ENCODE peak calls at places on chromosomes 5 and 9, in four cellular contexts. G is GM23338, J is WTC11, M is PC-3. Z is an unnamed sample.

GRCh38 chr9:20349568-20349967 is 272.7 kb downstream of the MLLT3 start:
- DNase-seq in J (no peak), M (no peak), G (no peak), Z (no peak)

GRCh38 chr5:173204185-173204979 is 30.6 kb downstream of the NKX2-5 start:
- DNase-seq in G (peak; percentile 40), J (no peak), M (peak; percentile 63), Z (no peak)

GRCh38 chr5:91712718-91713117 is 329.6 kb upstream of the ARRDC3 start:
- DNase-seq in M (no peak), J (no peak), G (no peak), Z (no peak)

GRCh38 chr9:119284118-119284517 is 85.1 kb downstream of the BRINP1 start:
- DNase-seq in M (no peak), J (peak; percentile 38), G (peak; percentile 78), Z (no peak)

GRCh38 chr5:76269259-76269958 is 133.7 kb upstream of the IQGAP2 start:
- DNase-seq in M (no peak), G (no peak), J (no peak), Z (no peak)

GRCh38 chr9:17137576-17137975 is 2.7 kb downstream of the CNTLN start:
- DNase-seq in G (no peak), M (no peak), J (no peak), Z (no peak)

GRCh38 chr9:107218834-107219485 is 64.1 kb upstream of the RAD23B start:
- DNase-seq in J (no peak), M (no peak), G (no peak), Z (no peak)

GRCh38 chr5:126016256-126016655 is 407.0 kb upstream of the GRAMD2B start:
- DNase-seq in G (no peak), M (no peak), J (no peak), Z (no peak)

GRCh38 chr5:72452515-72453259 is 54.5 kb downstream of the ZNF366 start:
- DNase-seq in J (no peak), G (no peak), M (peak; percentile 77), Z (no peak)

GRCh38 chr5:156475831-156476551 is 149.0 kb downstream of the SGCD start:
- DNase-seq in G (peak; percentile 29), M (no peak), J (no peak), Z (no peak)

GRCh38 chr5:38789134-38789533 is 56.7 kb upstream of the OSMR start:
- DNase-seq in G (no peak), M (peak; percentile 96), J (no peak), Z (no peak)

GRCh38 chr5:1878050-1878849 is 4.5 kb downstream of the IRX4 start:
- DNase-seq in G (peak; percentile 65), J (peak; percentile 57), M (no peak), Z (no peak)

GRCh38 chr9:72533322-72533721 is 11.9 kb downstream of the TMC1 start:
- DNase-seq in J (no peak), M (peak; percentile 29), G (no peak), Z (no peak)

GRCh38 chr5:10999714-11000113 is 238.7 kb upstream of the DAP start:
- DNase-seq in J (no peak), G (no peak), M (no peak), Z (no peak)

GRCh38 chr5:78360674-78361225 is 333 bp downstream of the SCAMP1 start:
- DNase-seq in M (no peak), J (no peak), G (no peak), Z (peak; percentile 44)

GRCh38 chr9:101388507-101388993 is 3.7 kb upstream of the BAAT start:
- DNase-seq in J (no peak), G (peak; percentile 59), M (peak; percentile 21), Z (no peak)

GRCh38 chr9:127392166-127392565 is 4.8 kb upstream of the SLC2A8 start:
- DNase-seq in G (no peak), J (no peak), M (no peak), Z (no peak)

GRCh38 chr5:15566789-15567188 is 66.8 kb downstream of the FBXL7 start:
- DNase-seq in J (no peak), M (no peak), G (no peak), Z (no peak)

GRCh38 chr5:7763621-7764072 is 87.3 kb downstream of the CFAP90 start:
- DNase-seq in M (no peak), J (no peak), G (no peak), Z (no peak)

GRCh38 chr9:76716270-76716669 is 48.0 kb upstream of the PCA3 start:
- DNase-seq in M (no peak), G (no peak), J (no peak), Z (no peak)

GRCh38 chr5:146313027-146313426 is 25.6 kb upstream of the POU4F3 start:
- DNase-seq in M (no peak), G (peak; percentile 23), J (no peak), Z (no peak)

GRCh38 chr9:81776390-81776789 is 87.0 kb upstream of the TLE1 start:
- DNase-seq in J (no peak), M (no peak), G (no peak), Z (no peak)

GRCh38 chr5:56717253-56717987 is 97.9 kb upstream of the MAP3K1 start:
- DNase-seq in J (no peak), M (no peak), G (no peak), Z (no peak)

GRCh38 chr9:121282309-121283071 is 14.5 kb downstream of the GSN start:
- DNase-seq in M (peak; percentile 50), G (no peak), J (no peak), Z (no peak)

DNA sequence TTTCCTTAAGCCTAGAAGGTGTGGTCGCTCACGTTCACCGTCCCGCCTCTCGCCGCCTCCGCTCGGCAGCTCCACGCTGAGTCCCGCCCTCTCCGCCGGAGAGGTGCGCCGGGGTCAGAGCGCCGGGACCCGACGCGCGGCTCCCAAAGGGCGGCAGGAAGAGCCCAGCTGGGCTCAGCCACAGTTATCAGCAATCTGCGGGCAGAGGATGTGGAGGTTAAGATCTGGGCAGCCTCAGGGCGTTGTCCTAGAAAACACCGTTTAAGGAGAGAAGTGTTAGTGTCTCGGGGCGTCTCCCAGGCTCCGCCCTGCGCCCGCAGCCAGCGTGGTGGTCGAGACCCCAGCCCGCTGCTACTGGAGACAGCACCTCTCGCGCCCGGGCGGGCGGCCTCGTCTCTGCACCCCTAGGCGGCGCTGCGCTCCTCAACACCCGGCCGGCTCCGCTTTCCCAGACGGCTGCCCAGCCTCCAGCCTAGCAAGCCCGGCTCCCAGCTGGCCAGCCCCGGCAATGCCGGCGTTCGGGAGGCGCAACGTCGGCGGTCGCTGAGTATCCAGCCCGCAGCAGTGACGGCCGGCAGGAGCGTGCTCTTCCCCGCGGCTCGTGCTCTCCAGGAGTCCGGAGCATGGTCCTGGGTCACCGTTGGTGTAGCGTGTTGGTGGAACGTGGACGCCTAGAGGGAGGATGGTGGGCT is at the start of gene PCDHAC1:
- DNase-seq in G (peak; percentile 98), J (peak; percentile 98), M (peak; percentile 82), Z (peak; percentile 91)
- TF ChIP-seq CTCF in G (peak; percentile 64), J (peak; percentile 87), M (peak; percentile 76), Z (peak; percentile 99)

GRCh38 chr5:60014331-60014730 is 120.8 kb upstream of the PDE4D start:
- DNase-seq in M (no peak), J (no peak), G (no peak), Z (no peak)

GRCh38 chr5:60007724-60008123 is 114.2 kb upstream of the PDE4D start:
- DNase-seq in M (no peak), J (no peak), G (no peak), Z (no peak)

DNA sequence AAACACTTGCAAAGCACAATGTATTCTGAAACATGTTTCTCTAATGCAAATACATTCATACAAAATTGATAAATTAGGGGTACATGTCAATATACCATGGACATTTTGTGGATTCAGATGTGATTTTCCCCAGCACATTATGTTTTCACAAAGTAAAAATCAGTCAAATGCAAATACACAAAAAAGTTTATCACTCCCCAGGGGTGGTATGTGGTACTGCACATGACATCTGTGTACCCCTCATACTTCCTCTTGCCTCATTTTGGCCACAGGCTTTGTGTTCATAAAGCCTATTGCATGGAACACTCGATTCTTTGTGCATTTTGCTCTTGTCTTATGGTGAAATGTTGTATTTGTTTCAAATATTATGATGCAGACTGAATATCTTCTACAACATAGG is 116.8 kb upstream of the PDE4D start:
- DNase-seq in J (no peak), G (peak; percentile 39), M (no peak), Z (no peak)
- TF ChIP-seq CTCF in J (no peak), G (peak; percentile 55), M (peak; percentile 23), Z (peak; percentile 45)

GRCh38 chr9:10525972-10526371 is 86.8 kb downstream of the PTPRD start:
- DNase-seq in G (peak; percentile 41), M (no peak), J (no peak), Z (no peak)
- TF ChIP-seq CTCF in G (peak; percentile 70), M (peak; percentile 26), J (no peak), Z (peak; percentile 54)

DNA sequence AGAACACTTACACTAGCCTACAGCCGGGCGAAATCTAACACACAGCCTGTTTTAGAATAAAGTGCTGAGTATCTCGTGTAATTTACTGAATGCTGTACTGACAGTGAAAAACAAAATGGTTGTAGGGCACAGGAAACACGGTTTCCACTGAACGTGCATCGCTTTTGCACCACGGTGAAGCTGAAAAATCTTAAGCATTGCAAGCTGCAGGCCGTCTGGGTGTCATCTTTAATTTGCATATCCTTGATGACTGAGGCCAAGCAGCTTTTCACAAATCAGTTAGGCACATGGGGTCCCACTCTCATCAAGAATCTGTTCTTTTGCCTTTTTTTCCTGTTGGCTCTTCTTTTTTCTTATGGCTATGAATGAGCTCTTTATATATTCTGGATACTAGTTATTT is 58.2 kb downstream of the CAMSAP1 start:
- DNase-seq in J (no peak), G (peak; percentile 26), M (no peak), Z (no peak)
- TF ChIP-seq CTCF in J (no peak), G (no peak), M (no peak), Z (no peak)

GRCh38 chr9:93865716-93866115 is 89.4 kb downstream of the BARX1 start:
- DNase-seq in G (no peak), M (no peak), J (no peak), Z (no peak)

GRCh38 chr9:93864840-93865239 is 90.3 kb downstream of the BARX1 start:
- DNase-seq in J (no peak), G (no peak), M (no peak), Z (no peak)

GRCh38 chr9:93864029-93864428 is 91.1 kb downstream of the BARX1 start:
- DNase-seq in G (peak; percentile 23), J (no peak), M (no peak), Z (no peak)

GRCh38 chr9:93862877-93863545 is 92.1 kb downstream of the BARX1 start:
- DNase-seq in M (no peak), G (no peak), J (no peak), Z (no peak)

DNA sequence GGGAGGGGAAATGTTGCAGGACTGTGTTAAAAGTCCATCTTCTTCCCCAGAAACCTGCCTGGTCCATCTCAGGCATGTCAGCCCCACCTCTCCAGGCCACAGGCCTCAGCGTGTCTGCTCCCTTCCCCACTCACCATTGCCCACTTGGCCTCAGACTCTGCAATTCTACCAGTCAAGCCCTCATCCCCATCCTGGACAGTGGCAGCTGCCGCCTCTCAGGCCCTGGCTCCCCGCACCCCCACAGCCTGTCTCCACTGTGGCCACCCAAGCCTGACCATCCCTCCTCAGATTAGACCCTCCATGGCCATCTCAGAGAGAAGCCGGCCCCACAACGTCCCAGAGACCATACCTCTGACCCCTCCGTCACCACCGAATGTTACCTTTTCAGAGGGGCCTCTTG is 89.9 kb downstream of the BARX1 start:
- DNase-seq in J (no peak), M (no peak), G (no peak), Z (no peak)
- TF ChIP-seq CTCF in J (no peak), M (no peak), G (no peak), Z (no peak)

Z was measured in progenitor cell of endocrine pancreas.